ENCODE peak calls at places on chromosomes 1 and 21, in five cellular contexts. F is fibroblast of lung, A is brain microvascular endothelial cell, D is adrenal gland, B is pancreas. C is an unnamed sample.

GRCh38 chr21:45073301-45074047 is 906 bp upstream of the ADARB1 start:
- DNase-seq in F (no peak), A (peak; percentile 39), D (peak; percentile 66), B (peak; percentile 35), C (no peak)

GRCh38 chr1:7042322-7043231 is 257.3 kb downstream of the CAMTA1 start:
- DNase-seq in F (peak; percentile 21), A (peak; percentile 7), D (no peak), B (no peak), C (peak; percentile 46)

GRCh38 chr1:98049370-98050115 is 128.7 kb upstream of the DPYD start:
- DNase-seq in F (peak; percentile 56), A (no peak), D (peak; percentile 82), B (no peak), C (no peak)

GRCh38 chr1:1157426-1157913 is 16.2 kb upstream of the TTLL10 start:
- DNase-seq in F (peak; percentile 85), A (peak; percentile 73), D (peak; percentile 90), B (peak; percentile 91), C (peak; percentile 90)

GRCh38 chr1:153548722-153549695 is at the start of gene S100A3:
- DNase-seq in F (peak; percentile 90), A (peak; percentile 73), D (peak; percentile 81), B (peak; percentile 30), C (peak; percentile 88)

GRCh38 chr1:84479998-84480397 is 932 bp downstream of the RPF1 start:
- DNase-seq in F (peak; percentile 14), A (no peak), D (no peak), B (no peak), C (no peak)

GRCh38 chr1:62301726-62302390 is 17.4 kb downstream of the KANK4 start:
- DNase-seq in F (no peak), A (no peak), D (no peak), B (no peak), C (no peak)

GRCh38 chr1:178772952-178773351 is 47.9 kb downstream of the RALGPS2 start:
- DNase-seq in F (no peak), A (no peak), D (no peak), B (no peak), C (no peak)

GRCh38 chr21:42003051-42003461 is 7.1 kb downstream of the ZBTB21 start:
- DNase-seq in F (peak; percentile 73), A (no peak), D (no peak), B (no peak), C (no peak)

GRCh38 chr1:163928649-163929048 is 606.9 kb downstream of the NUF2 start:
- DNase-seq in F (no peak), A (no peak), D (no peak), B (no peak), C (no peak)

GRCh38 chr1:12437629-12438028 is 180.4 kb downstream of the DHRS3 start:
- DNase-seq in F (peak; percentile 7), A (no peak), D (no peak), B (no peak), C (no peak)

GRCh38 chr1:177802304-177802703 is 167.6 kb downstream of the SEC16B start:
- DNase-seq in F (no peak), A (no peak), D (no peak), B (no peak), C (no peak)

GRCh38 chr1:172394167-172394751 is 26.2 kb upstream of the C1orf105 start:
- DNase-seq in F (peak; percentile 15), A (no peak), D (peak; percentile 75), B (no peak), C (no peak)

GRCh38 chr1:28374297-28374696 is 4.8 kb downstream of the PHACTR4 start:
- DNase-seq in F (peak; percentile 82), A (no peak), D (no peak), B (no peak), C (peak; percentile 44)

GRCh38 chr1:58727363-58727762 is 27.5 kb upstream of the MYSM1 start:
- DNase-seq in F (peak; percentile 91), A (peak; percentile 81), D (no peak), B (no peak), C (peak; percentile 88)

GRCh38 chr1:150551784-150552691 is 2.8 kb downstream of the ADAMTSL4 start:
- DNase-seq in F (peak; percentile 89), A (peak; percentile 89), D (peak; percentile 93), B (no peak), C (peak; percentile 98)

GRCh38 chr1:164240081-164240480 is 318.9 kb upstream of the PBX1 start:
- DNase-seq in F (peak; percentile 3), A (no peak), D (no peak), B (peak; percentile 19), C (peak; percentile 13)

GRCh38 chr1:18241932-18242331 is 134.3 kb downstream of the IGSF21 start:
- DNase-seq in F (no peak), A (no peak), D (peak; percentile 87), B (no peak), C (no peak)

GRCh38 chr1:202009326-202010031 is 908 bp upstream of the ELF3 start:
- DNase-seq in F (peak; percentile 48), A (peak; percentile 75), D (peak; percentile 91), B (peak; percentile 82), C (peak; percentile 82)

GRCh38 chr1:211775208-211775607 is 55.4 kb downstream of the LPGAT1 start:
- DNase-seq in F (no peak), A (no peak), D (no peak), B (no peak), C (no peak)

GRCh38 chr1:165858364-165858823 is 31.0 kb downstream of the UCK2 start:
- DNase-seq in F (no peak), A (no peak), D (peak; percentile 62), B (peak; percentile 81), C (no peak)

GRCh38 chr1:12422488-12422887 is 192.7 kb downstream of the VPS13D start:
- DNase-seq in F (no peak), A (no peak), D (no peak), B (no peak), C (no peak)

GRCh38 chr1:158002022-158002629 is 8.7 kb downstream of the KIRREL1 start:
- DNase-seq in F (no peak), A (no peak), D (no peak), B (no peak), C (peak; percentile 61)

GRCh38 chr1:242579528-242580235 is 55.2 kb upstream of the PLD5 start:
- DNase-seq in F (no peak), A (no peak), D (no peak), B (no peak), C (no peak)

GRCh38 chr1:212030936-212031528 is 4.3 kb downstream of the INTS7 start:
- DNase-seq in F (peak; percentile 88), A (peak; percentile 84), D (no peak), B (no peak), C (peak; percentile 79)

GRCh38 chr1:183635112-183635605 is 424 bp downstream of the ARPC5 start:
- DNase-seq in F (peak; percentile 20), A (no peak), D (peak; percentile 72), B (peak; percentile 22), C (peak; percentile 39)

GRCh38 chr1:48999321-48999720 is 222.6 kb upstream of the BEND5 start:
- DNase-seq in F (no peak), A (no peak), D (no peak), B (no peak), C (no peak)

GRCh38 chr1:15736035-15736665 is at the start of gene SLC25A34:
- DNase-seq in F (no peak), A (no peak), D (peak; percentile 89), B (peak; percentile 97), C (no peak)

GRCh38 chr1:93061895-93062792 is 16.9 kb upstream of the MTF2 start:
- DNase-seq in F (peak; percentile 33), A (peak; percentile 31), D (no peak), B (no peak), C (peak; percentile 64)

GRCh38 chr1:221839794-221840395 is 98.0 kb upstream of the DUSP10 start:
- DNase-seq in F (peak; percentile 61), A (peak; percentile 96), D (peak; percentile 72), B (peak; percentile 53), C (peak; percentile 76)

GRCh38 chr1:230327892-230328284 is 98.2 kb downstream of the PGBD5 start:
- DNase-seq in F (peak; percentile 57), A (peak; percentile 14), D (peak; percentile 66), B (no peak), C (no peak)

GRCh38 chr1:173554541-173555250 is 48.2 kb downstream of the SLC9C2 start:
- DNase-seq in F (no peak), A (no peak), D (no peak), B (no peak), C (peak; percentile 27)

GRCh38 chr1:35650416-35650815 is 9.1 kb upstream of the PSMB2 start:
- DNase-seq in F (no peak), A (no peak), D (no peak), B (no peak), C (no peak)

GRCh38 chr1:37449936-37450335 is 24.4 kb upstream of the ZC3H12A start:
- DNase-seq in F (no peak), A (no peak), D (no peak), B (no peak), C (no peak)

GRCh38 chr1:91791691-91792392 is 94.1 kb downstream of the TGFBR3 start:
- DNase-seq in F (no peak), A (no peak), D (no peak), B (no peak), C (no peak)

GRCh38 chr1:232704694-232705680 is 75.1 kb upstream of the SIPA1L2 start:
- DNase-seq in F (peak; percentile 92), A (peak; percentile 63), D (peak; percentile 91), B (peak; percentile 46), C (peak; percentile 77)

GRCh38 chr1:185156854-185157598 is at the start of the genes SWT1 and TRMT1L:
- DNase-seq in F (peak; percentile 99), A (peak; percentile 100), D (peak; percentile 100), B (peak; percentile 99), C (peak; percentile 99)
- TF ChIP-seq CTCF in F (no peak), A (no peak), D (no peak), B (no peak), C (no peak)

GRCh38 chr21:31659286-31660133 is at the start of gene SOD1:
- DNase-seq in F (peak; percentile 88), A (peak; percentile 87), D (peak; percentile 98), B (peak; percentile 90), C (peak; percentile 94)
- TF ChIP-seq CTCF in F (no peak), A (no peak), D (peak; percentile 42), B (no peak), C (no peak)

GRCh38 chr1:72724951-72725863 is 442.9 kb upstream of the NEGR1 start:
- DNase-seq in F (no peak), A (no peak), D (no peak), B (no peak), C (no peak)
- TF ChIP-seq CTCF in F (no peak), A (no peak), D (no peak), B (no peak), C (no peak)

GRCh38 chr1:54080598-54081049 is 27.2 kb downstream of the TCEANC2 start:
- DNase-seq in F (no peak), A (no peak), D (no peak), B (no peak), C (no peak)
- TF ChIP-seq CTCF in F (no peak), A (no peak), D (no peak), B (no peak), C (no peak)

DNA sequence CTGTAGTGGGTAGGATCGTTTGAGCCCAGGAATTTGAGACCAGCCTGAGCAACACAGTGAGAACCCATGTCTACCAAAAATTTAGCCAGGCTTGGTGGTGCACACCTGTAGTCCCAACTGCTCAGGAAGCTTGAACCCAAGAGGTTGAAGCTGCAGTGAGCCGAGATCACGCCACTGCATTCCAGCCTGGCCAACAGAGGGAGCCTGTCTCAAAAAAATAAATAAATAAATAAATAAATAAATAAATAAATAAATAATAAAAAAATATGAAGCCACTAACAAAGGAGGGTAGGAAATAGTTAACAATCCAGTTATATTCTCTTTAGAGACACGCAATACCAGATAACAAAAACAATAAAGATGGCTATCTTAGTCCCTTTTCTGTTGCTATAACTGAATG is 11.9 kb upstream of the CBR3 start:
- DNase-seq in F (no peak), A (no peak), D (no peak), B (no peak), C (no peak)
- TF ChIP-seq CTCF in F (peak; percentile 34), A (peak; percentile 65), D (no peak), B (no peak), C (peak; percentile 47)

GRCh38 chr1:218546314-218546713 is 201.2 kb downstream of the TGFB2 start:
- DNase-seq in F (no peak), A (peak; percentile 37), D (no peak), B (no peak), C (peak; percentile 41)
- TF ChIP-seq CTCF in F (no peak), A (peak; percentile 4), D (no peak), B (no peak), C (peak; percentile 22)

C was measured in fibroblast of pulmonary artery.